ENCODE peak calls at places on chromosomes 1 and 21, in four cellular contexts. One of them, this sample, is unnamed.

GRCh38 chr1:36306210-36306901 is at the start of gene SH3D21:
- DNase-seq in ureter: peak
- DNase-seq in MM.1S: peak
- DNase-seq in BJ: no peak
- DNase-seq in this sample: no peak

GRCh38 chr1:101293461-101294045 is 56.7 kb downstream of the S1PR1 start:
- DNase-seq in ureter: no peak
- DNase-seq in MM.1S: no peak
- DNase-seq in BJ: peak
- DNase-seq in this sample: peak

GRCh38 chr1:181482521-181483083 is 715 bp upstream of the CACNA1E start:
- DNase-seq in ureter: no peak
- DNase-seq in MM.1S: peak
- DNase-seq in BJ: no peak
- DNase-seq in this sample: no peak

GRCh38 chr1:8552135-8552534 is 234.2 kb downstream of the SLC45A1 start:
- DNase-seq in ureter: no peak
- DNase-seq in MM.1S: no peak
- DNase-seq in BJ: no peak
- DNase-seq in this sample: no peak

GRCh38 chr1:146007048-146007784 is 10.8 kb upstream of the TXNIP start:
- DNase-seq in ureter: peak
- DNase-seq in MM.1S: peak
- DNase-seq in BJ: peak
- DNase-seq in this sample: peak

GRCh38 chr1:58841455-58841854 is 57.6 kb upstream of the JUN start:
- DNase-seq in ureter: no peak
- DNase-seq in MM.1S: no peak
- DNase-seq in BJ: no peak
- DNase-seq in this sample: peak

GRCh38 chr1:31798433-31799195 is 17.2 kb downstream of the SPOCD1 start:
- DNase-seq in ureter: peak
- DNase-seq in MM.1S: no peak
- DNase-seq in BJ: peak
- DNase-seq in this sample: peak

GRCh38 chr1:89546082-89546889 is 21.7 kb downstream of the LRRC8B start:
- DNase-seq in ureter: no peak
- DNase-seq in MM.1S: no peak
- DNase-seq in BJ: no peak
- DNase-seq in this sample: no peak

GRCh38 chr1:168084396-168085231 is 52.1 kb downstream of the GPR161 start:
- DNase-seq in ureter: peak
- DNase-seq in MM.1S: peak
- DNase-seq in BJ: no peak
- DNase-seq in this sample: no peak

GRCh38 chr1:218624051-218624450 is 278.9 kb downstream of the TGFB2 start:
- DNase-seq in ureter: no peak
- DNase-seq in MM.1S: no peak
- DNase-seq in BJ: no peak
- DNase-seq in this sample: no peak

GRCh38 chr1:232578681-232579195 is 51.2 kb downstream of the SIPA1L2 start:
- DNase-seq in ureter: no peak
- DNase-seq in MM.1S: peak
- DNase-seq in BJ: no peak
- DNase-seq in this sample: no peak

GRCh38 chr21:43209575-43210453 is 41.0 kb downstream of the CRYAA start:
- DNase-seq in ureter: peak
- DNase-seq in MM.1S: no peak
- DNase-seq in BJ: no peak
- DNase-seq in this sample: peak

GRCh38 chr1:101506541-101507164 is 269.8 kb downstream of the S1PR1 start:
- DNase-seq in ureter: no peak
- DNase-seq in MM.1S: peak
- DNase-seq in BJ: no peak
- DNase-seq in this sample: peak

GRCh38 chr1:25563330-25564215 is 20.2 kb downstream of the LDLRAP1 start:
- DNase-seq in ureter: no peak
- DNase-seq in MM.1S: peak
- DNase-seq in BJ: no peak
- DNase-seq in this sample: peak

GRCh38 chr1:22780696-22781095 is 70.1 kb downstream of the EPHB2 start:
- DNase-seq in ureter: no peak
- DNase-seq in MM.1S: no peak
- DNase-seq in BJ: no peak
- DNase-seq in this sample: peak

GRCh38 chr1:40199126-40199525 is 37.9 kb downstream of the RLF start:
- DNase-seq in ureter: no peak
- DNase-seq in MM.1S: no peak
- DNase-seq in BJ: no peak
- DNase-seq in this sample: no peak

GRCh38 chr1:215287362-215287761 is 204.8 kb downstream of the KCNK2 start:
- DNase-seq in ureter: no peak
- DNase-seq in MM.1S: no peak
- DNase-seq in BJ: no peak
- DNase-seq in this sample: peak

GRCh38 chr1:26752519-26752918 is 35.2 kb upstream of the PIGV start:
- DNase-seq in ureter: no peak
- DNase-seq in MM.1S: no peak
- DNase-seq in BJ: no peak
- DNase-seq in this sample: no peak

GRCh38 chr1:84141177-84142003 is 2.7 kb upstream of the PRKACB start:
- DNase-seq in ureter: no peak
- DNase-seq in MM.1S: peak
- DNase-seq in BJ: no peak
- DNase-seq in this sample: peak

GRCh38 chr1:6724517-6725141 is 23.0 kb upstream of the DNAJC11 start:
- DNase-seq in ureter: no peak
- DNase-seq in MM.1S: no peak
- DNase-seq in BJ: peak
- DNase-seq in this sample: peak

GRCh38 chr1:159408862-159409400 is 23.1 kb upstream of the OR10J4 start:
- DNase-seq in ureter: no peak
- DNase-seq in MM.1S: no peak
- DNase-seq in BJ: no peak
- DNase-seq in this sample: no peak

GRCh38 chr1:57683037-57683928 is 259.4 kb upstream of the DAB1 start:
- DNase-seq in ureter: no peak
- DNase-seq in MM.1S: no peak
- DNase-seq in BJ: no peak
- DNase-seq in this sample: no peak

GRCh38 chr21:41399401-41399800 is 26.6 kb upstream of the MX1 start:
- DNase-seq in ureter: no peak
- DNase-seq in MM.1S: no peak
- DNase-seq in BJ: no peak
- DNase-seq in this sample: no peak

GRCh38 chr1:208273386-208274021 is 29.3 kb upstream of the PLXNA2 start:
- DNase-seq in ureter: no peak
- DNase-seq in MM.1S: no peak
- DNase-seq in BJ: no peak
- DNase-seq in this sample: no peak

GRCh38 chr21:29669416-29669815 is 270.4 kb downstream of the GRIK1 start:
- DNase-seq in ureter: no peak
- DNase-seq in MM.1S: no peak
- DNase-seq in BJ: no peak
- DNase-seq in this sample: no peak

GRCh38 chr1:247297263-247298123 is 34.2 kb downstream of the ZNF496 start:
- DNase-seq in ureter: no peak
- DNase-seq in MM.1S: no peak
- DNase-seq in BJ: no peak
- DNase-seq in this sample: no peak

GRCh38 chr1:214573386-214574358 is 22.3 kb upstream of the PTPN14 start:
- DNase-seq in ureter: no peak
- DNase-seq in MM.1S: no peak
- DNase-seq in BJ: no peak
- DNase-seq in this sample: peak

GRCh38 chr1:29129916-29130315 is 6.2 kb upstream of the TMEM200B start:
- DNase-seq in ureter: no peak
- DNase-seq in MM.1S: no peak
- DNase-seq in BJ: no peak
- DNase-seq in this sample: peak

GRCh38 chr21:43195131-43196021 is 26.6 kb downstream of the CRYAA start:
- DNase-seq in ureter: peak
- DNase-seq in MM.1S: no peak
- DNase-seq in BJ: no peak
- DNase-seq in this sample: peak

GRCh38 chr1:72006092-72006491 is 276.2 kb downstream of the NEGR1 start:
- DNase-seq in ureter: no peak
- DNase-seq in MM.1S: no peak
- DNase-seq in BJ: no peak
- DNase-seq in this sample: no peak